ENCODE peak calls at places on chromosomes 12 and 14, in six cellular contexts. O is body of pancreas, B is bronchial epithelial cell, Q is PC-3, H is fibroblast of lung, Z is cardiac muscle cell. J is an unnamed sample.

GRCh38 chr14:37045340-37046061 is 126.9 kb downstream of the SLC25A21 start:
- DNase-seq in O (no peak), B (no peak), Q (no peak), H (no peak), Z (no peak), J (no peak)

GRCh38 chr12:92973614-92974013 is 44.5 kb upstream of the EEA1 start:
- DNase-seq in O (no peak), B (peak), Q (peak), H (peak), Z (peak), J (no peak)

GRCh38 chr12:107247650-107248049 is 154.3 kb upstream of the CRY1 start:
- DNase-seq in O (no peak), B (no peak), Q (no peak), H (no peak), Z (no peak), J (no peak)

GRCh38 chr12:110993425-110993824 is 73.0 kb upstream of the MYL2 start:
- DNase-seq in O (no peak), B (no peak), Q (no peak), H (no peak), Z (no peak), J (no peak)

GRCh38 chr12:24226745-24227350 is 277.4 kb upstream of the SOX5 start:
- DNase-seq in O (no peak), B (peak), Q (peak), H (peak), Z (peak), J (no peak)

GRCh38 chr14:101199028-101199770 is 295.7 kb upstream of the RTL1 start:
- DNase-seq in O (no peak), B (no peak), Q (no peak), H (no peak), Z (no peak), J (no peak)

GRCh38 chr12:84862190-84862589 is 50.4 kb downstream of the SLC6A15 start:
- DNase-seq in O (no peak), B (no peak), Q (no peak), H (no peak), Z (no peak), J (no peak)

GRCh38 chr14:64762044-64763034 is 58.1 kb downstream of the PLEKHG3 start:
- DNase-seq in O (peak), B (peak), Q (peak), H (peak), Z (peak), J (no peak)

GRCh38 chr12:7907009-7907408 is 29.0 kb downstream of the SLC2A3 start:
- DNase-seq in O (peak), B (peak), Q (peak), H (peak), Z (peak), J (peak)
- TF ChIP-seq CTCF in O (peak), B (peak), Q (peak), H (peak), Z (peak), J (peak)

GRCh38 chr14:54814076-54814475 is 88.5 kb downstream of the GCH1 start:
- DNase-seq in O (no peak), B (no peak), Q (peak), H (no peak), Z (no peak), J (no peak)
- TF ChIP-seq CTCF in O (no peak), B (no peak), Q (peak), H (no peak), Z (no peak), J (peak)

GRCh38 chr14:53228966-53229365 is 75.8 kb upstream of the DDHD1 start:
- DNase-seq in O (no peak), B (no peak), Q (no peak), H (no peak), Z (no peak), J (no peak)

GRCh38 chr14:53227154-53227718 is 74.1 kb upstream of the DDHD1 start:
- DNase-seq in O (no peak), B (no peak), Q (no peak), H (no peak), Z (no peak), J (no peak)

GRCh38 chr14:53226553-53226952 is 73.4 kb upstream of the DDHD1 start:
- DNase-seq in O (no peak), B (no peak), Q (no peak), H (peak), Z (peak), J (no peak)

GRCh38 chr14:53233399-53233798 is 80.3 kb upstream of the DDHD1 start:
- DNase-seq in O (no peak), B (no peak), Q (no peak), H (no peak), Z (no peak), J (no peak)

DNA sequence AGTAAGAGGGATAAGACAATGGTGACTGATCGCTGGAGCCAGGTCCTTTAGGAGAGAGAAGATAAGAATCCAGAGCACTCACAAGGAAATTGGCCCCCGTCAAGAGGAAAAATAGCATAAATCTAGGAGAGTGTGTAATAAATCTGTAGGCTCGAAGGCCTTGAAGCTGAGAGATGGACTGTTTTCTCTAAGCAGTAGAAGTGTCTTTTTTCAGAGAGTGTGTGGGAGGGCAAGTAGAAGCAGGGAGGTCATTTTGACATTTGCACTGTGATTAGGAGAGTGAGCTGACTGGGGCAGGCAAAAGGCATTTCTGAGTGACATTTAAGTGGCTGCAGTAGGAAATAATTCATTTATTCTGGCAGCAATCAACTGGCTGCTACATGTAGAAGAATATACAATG is 78.0 kb upstream of the DDHD1 start:
- DNase-seq in O (no peak), B (no peak), Q (no peak), H (no peak), Z (no peak), J (no peak)
- TF ChIP-seq CTCF in O (no peak), B (no peak), Q (no peak), H (no peak), Z (no peak), J (no peak)

GRCh38 chr14:106875503-106875902 is 1349.1 kb downstream of the TMEM121 start:
- DNase-seq in O (peak), B (no peak), Q (no peak), H (no peak), Z (no peak), J (no peak)
- TF ChIP-seq CTCF in O (peak), B (peak), Q (peak), H (no peak), Z (no peak), J (no peak)

GRCh38 chr12:132422057-132423043 is 67.6 kb upstream of the FBRSL1 start:
- DNase-seq in O (no peak), B (no peak), Q (no peak), H (no peak), Z (no peak), J (peak)
- TF ChIP-seq CTCF in O (no peak), B (no peak), Q (peak), H (no peak), Z (no peak), J (no peak)

DNA sequence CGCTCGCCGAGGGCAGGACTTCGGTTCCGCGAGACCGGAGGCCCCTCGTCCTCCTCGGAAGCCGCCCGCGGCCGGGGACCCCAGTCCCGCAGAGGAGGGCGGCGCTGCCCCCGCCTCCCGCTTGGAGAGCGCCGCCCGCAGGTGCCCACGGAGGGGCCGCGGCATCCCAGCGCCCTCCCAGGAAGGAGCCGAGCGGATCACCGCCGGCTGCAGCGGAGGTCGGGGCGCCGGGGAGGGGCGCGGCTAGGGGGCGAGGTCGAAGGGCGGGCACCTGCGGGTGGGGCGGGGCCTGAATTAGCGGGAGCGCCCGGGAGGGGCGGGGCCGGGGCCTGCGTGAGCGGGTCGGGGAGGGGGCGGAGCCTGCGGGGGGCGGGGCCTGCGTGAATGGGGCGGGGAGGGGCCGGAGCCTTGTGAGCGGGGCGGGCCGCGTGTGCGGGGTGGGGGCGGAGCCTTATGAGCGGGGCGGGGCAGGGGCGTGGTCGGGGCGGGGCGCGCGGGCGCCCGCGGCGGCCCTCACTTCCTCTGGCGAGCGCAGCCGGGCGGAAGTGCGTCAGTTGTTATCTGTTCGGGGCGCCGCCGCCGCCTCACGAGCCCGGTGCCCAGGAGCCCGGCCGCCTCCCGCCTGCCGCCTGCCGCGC is at the start of gene FBRSL1:
- DNase-seq in O (peak), B (peak), Q (peak), H (peak), Z (peak), J (peak)
- TF ChIP-seq CTCF in O (no peak), B (no peak), Q (no peak), H (no peak), Z (no peak), J (no peak)

GRCh38 chr12:88150063-88150462 is 8.0 kb downstream of the TMTC3 start:
- DNase-seq in O (no peak), B (no peak), Q (no peak), H (no peak), Z (no peak), J (no peak)

GRCh38 chr12:88156075-88156654 is 14.1 kb downstream of the TMTC3 start:
- DNase-seq in O (no peak), B (no peak), Q (no peak), H (no peak), Z (no peak), J (no peak)

DNA sequence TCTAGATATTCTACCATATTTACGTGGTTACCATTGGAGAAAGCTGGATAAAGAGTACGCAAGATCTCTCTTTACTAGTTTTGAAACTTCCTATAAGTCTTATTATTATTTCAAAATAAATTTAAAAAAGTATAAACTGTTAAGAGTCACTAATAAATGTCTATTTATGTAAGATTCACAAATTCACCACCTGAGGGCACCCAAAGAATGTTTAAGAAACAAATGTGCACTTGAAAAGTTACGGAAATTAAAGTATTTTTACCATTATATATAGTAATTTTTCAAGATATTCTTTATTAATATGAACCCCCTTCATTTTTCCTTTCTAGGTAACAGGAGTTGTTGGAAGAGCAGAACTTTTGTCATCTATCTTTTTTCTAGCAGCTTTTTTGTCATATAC is 11.9 kb downstream of the TMTC3 start:
- DNase-seq in O (no peak), B (peak), Q (peak), H (peak), Z (peak), J (no peak)
- TF ChIP-seq CTCF in O (peak), B (no peak), Q (peak), H (peak), Z (peak), J (peak)

GRCh38 chr12:126930234-126930633 is 1336.7 kb upstream of the TMEM132C start:
- DNase-seq in O (no peak), B (no peak), Q (peak), H (no peak), Z (no peak), J (no peak)

GRCh38 chr12:126926023-126926600 is 1340.9 kb upstream of the TMEM132C start:
- DNase-seq in O (no peak), B (no peak), Q (peak), H (no peak), Z (no peak), J (no peak)
- TF ChIP-seq CTCF in O (no peak), B (no peak), Q (peak), H (no peak), Z (no peak), J (no peak)

GRCh38 chr12:9340422-9341259 is 132.4 kb upstream of the PZP start:
- DNase-seq in O (no peak), B (no peak), Q (no peak), H (peak), Z (peak), J (no peak)
- TF ChIP-seq CTCF in O (no peak), B (no peak), Q (no peak), H (peak), Z (no peak), J (no peak)

J was measured in endothelial cell.